ENCODE peak calls at places on chromosomes 2 and 18, in four cellular contexts. W is PC-9, P is uterus, O is psoas muscle. F is an unnamed sample.

GRCh38 chr2:7017621-7018260 is 100.5 kb downstream of the RNF144A start:
- DNase-seq in P (no peak), O (no peak), W (no peak), F (no peak)

GRCh38 chr18:332007-332406 is 64.2 kb upstream of the THOC1 start:
- DNase-seq in P (no peak), O (peak), W (no peak), F (no peak)

GRCh38 chr2:175167076-175167791 is 769 bp downstream of the ATF2 start:
- DNase-seq in W (no peak), P (peak), O (no peak), F (peak)

GRCh38 chr18:77044866-77045664 is 87.5 kb downstream of the MBP start:
- DNase-seq in P (no peak), W (no peak), O (no peak), F (no peak)

GRCh38 chr18:42882146-42882545 is 233.3 kb downstream of the RIT2 start:
- DNase-seq in W (no peak), P (no peak), O (no peak), F (no peak)

GRCh38 chr18:79782566-79783308 is 15.0 kb upstream of the KCNG2 start:
- DNase-seq in P (no peak), O (no peak), W (no peak), F (no peak)

GRCh38 chr2:29113891-29114321 is 1.3 kb upstream of the CLIP4 start:
- DNase-seq in O (peak), P (peak), W (peak), F (no peak)

GRCh38 chr2:30694286-30695055 is 112.8 kb downstream of the CAPN13 start:
- DNase-seq in P (no peak), W (no peak), O (no peak), F (no peak)

GRCh38 chr2:38599706-38600105 is 3.0 kb downstream of the HNRNPLL start:
- DNase-seq in O (no peak), P (no peak), W (no peak), F (no peak)

GRCh38 chr2:9753276-9753600 is 90.0 kb upstream of the TAF1B start:
- DNase-seq in O (peak), P (no peak), W (peak), F (no peak)

GRCh38 chr18:57175550-57175949 is 28.7 kb downstream of the BOD1L2 start:
- DNase-seq in P (no peak), W (peak), O (no peak), F (no peak)

GRCh38 chr2:43214253-43214652 is 12.2 kb downstream of the ZFP36L2 start:
- DNase-seq in W (no peak), O (no peak), P (no peak), F (no peak)

GRCh38 chr2:136441979-136442378 is 323.4 kb upstream of the THSD7B start:
- DNase-seq in P (no peak), O (no peak), W (no peak), F (no peak)

GRCh38 chr2:120770176-120770575 is 34.5 kb downstream of the GLI2 start:
- DNase-seq in O (peak), W (no peak), P (peak), F (no peak)

GRCh38 chr2:204638795-204639194 is 93.5 kb downstream of the PARD3B start:
- DNase-seq in P (no peak), W (no peak), O (no peak), F (no peak)

DNA sequence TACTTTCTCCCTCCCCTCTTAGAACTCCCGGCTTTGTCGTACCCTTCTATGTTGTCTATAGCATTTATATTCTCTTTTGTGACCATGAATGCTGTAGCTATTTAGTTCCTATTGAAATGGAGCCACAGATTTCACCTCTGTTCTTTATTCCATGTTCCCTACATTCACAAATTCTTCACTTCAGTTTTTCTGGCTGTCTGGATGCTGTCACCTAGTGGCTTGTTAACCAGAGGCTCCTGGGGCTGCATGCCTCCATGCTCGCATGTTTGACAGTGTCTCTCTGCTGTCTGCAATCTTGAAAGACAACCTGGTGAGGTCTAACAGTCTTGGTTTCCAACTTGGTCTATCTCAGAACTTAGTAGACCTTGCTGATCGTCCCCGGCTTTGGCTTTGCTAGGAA is 48.2 kb downstream of the CFAP221 start:
- DNase-seq in O (no peak), P (no peak), W (no peak), F (no peak)
- TF ChIP-seq CTCF in O (no peak), P (no peak), W (no peak), F (no peak)

DNA sequence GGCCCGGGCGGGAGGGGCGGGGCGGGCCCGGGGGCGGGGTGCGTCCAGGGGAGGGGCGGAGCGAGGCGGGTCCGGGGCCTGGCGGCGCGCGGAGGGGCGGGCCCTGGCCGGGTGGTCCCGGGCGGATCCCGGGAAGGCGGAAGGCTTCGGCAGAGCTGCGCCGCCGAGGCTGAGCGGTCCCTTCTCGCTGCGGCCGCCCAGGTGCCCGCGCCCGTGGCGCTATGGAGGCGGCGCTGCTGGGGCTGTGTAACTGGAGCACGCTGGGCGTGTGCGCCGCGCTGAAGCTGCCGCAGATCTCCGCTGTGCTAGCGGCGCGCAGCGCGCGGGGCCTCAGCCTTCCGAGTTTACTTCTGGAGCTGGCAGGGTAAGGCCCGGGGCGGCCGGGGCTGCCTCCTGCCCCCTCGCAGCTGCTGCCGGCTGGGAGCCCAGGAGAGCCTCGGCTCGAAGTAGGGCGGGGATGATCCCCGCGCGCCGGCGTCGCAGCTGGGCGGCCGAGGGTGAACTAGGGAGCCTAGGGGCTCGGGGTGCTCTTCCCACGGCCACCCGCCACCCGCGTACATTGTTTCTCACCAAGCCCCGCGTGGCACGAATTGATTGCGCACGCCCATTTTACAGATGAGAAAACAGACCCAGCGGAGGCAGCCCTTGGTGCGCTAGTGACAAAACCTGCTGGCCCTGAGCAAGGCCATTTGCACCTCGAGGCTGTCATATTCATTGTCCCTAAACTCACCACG is at the start of gene SLC66A3:
- DNase-seq in P (no peak), O (no peak), W (peak), F (no peak)
- TF ChIP-seq CTCF in P (no peak), O (peak), W (no peak), F (peak)

DNA sequence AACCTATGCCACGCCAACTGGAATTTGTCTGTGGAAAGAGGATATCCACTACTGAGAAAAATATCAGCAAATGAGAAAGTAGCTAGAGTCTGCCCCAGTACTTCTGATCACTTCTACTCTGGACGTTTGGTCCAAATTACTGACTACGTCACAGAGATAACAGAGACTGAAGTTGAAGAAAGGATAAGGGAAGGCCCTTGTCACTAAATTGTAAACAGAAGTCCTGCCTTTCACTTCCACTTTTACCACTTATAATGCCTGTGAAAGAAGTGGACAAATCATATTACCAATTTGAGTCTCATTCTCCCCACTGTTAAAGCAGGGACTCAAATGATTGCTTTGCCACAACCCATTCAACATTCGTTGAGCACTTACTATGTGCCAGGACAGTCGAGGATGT is 173.9 kb upstream of the ERBB4 start:
- DNase-seq in P (no peak), O (no peak), W (no peak), F (no peak)
- TF ChIP-seq CTCF in P (no peak), O (no peak), W (no peak), F (no peak)

GRCh38 chr18:22219568-22220355 is 50.4 kb downstream of the GATA6 start:
- DNase-seq in P (no peak), O (no peak), W (no peak), F (no peak)
- TF ChIP-seq CTCF in P (no peak), O (no peak), W (no peak), F (no peak)